ENCODE peak calls at places on chromosomes 2 and 18, in seven cellular contexts. B is activated CD4-positive, CD25-positive, alpha-beta regulatory T cell treated with anti-CD3 and anti-CD28 coated beads, Interleukin-2, amount 50 U/mL, for 16 hours; I is RWPE1; K is kidney tubule cell; F is mesendoderm; W is AG10803; O is transverse colon. P is an unnamed sample.

GRCh38 chr2:70688427-70688826 is 79.6 kb downstream of the ADD2 start:
- DNase-seq in B (no peak), I (no peak), W (no peak), F (no peak), K (no peak), O (no peak), P (no peak)

GRCh38 chr2:150610670-150611279 is 123.3 kb upstream of the RND3 start:
- DNase-seq in I (peak; percentile 70), B (no peak), F (peak; percentile 70), O (peak; percentile 16), W (peak; percentile 66), K (peak; percentile 71), P (no peak)

GRCh38 chr2:235194351-235194750 is 242.5 kb downstream of the SH3BP4 start:
- DNase-seq in W (no peak), F (no peak), O (no peak), I (no peak), K (peak; percentile 20), B (no peak), P (no peak)

GRCh38 chr2:155256803-155257202 is 558.3 kb downstream of the KCNJ3 start:
- DNase-seq in W (no peak), B (no peak), F (peak; percentile 86), K (no peak), I (no peak), O (no peak), P (no peak)

GRCh38 chr2:19488009-19488691 is 129.7 kb upstream of the OSR1 start:
- DNase-seq in K (peak; percentile 89), F (peak; percentile 69), O (no peak), W (peak; percentile 70), I (peak; percentile 82), B (no peak), P (peak; percentile 26)

GRCh38 chr2:199603748-199604291 is 146.1 kb upstream of the SATB2 start:
- DNase-seq in I (no peak), B (no peak), K (no peak), O (no peak), F (peak; percentile 41), W (no peak), P (no peak)

GRCh38 chr18:72086421-72086820 is 457.7 kb downstream of the CBLN2 start:
- DNase-seq in B (no peak), W (no peak), F (peak; percentile 60), K (peak; percentile 52), I (peak; percentile 0), O (no peak), P (no peak)

GRCh38 chr2:17541514-17541950 is 1.0 kb downstream of the VSNL1 start:
- DNase-seq in I (no peak), O (no peak), W (no peak), K (no peak), F (no peak), B (no peak), P (no peak)

GRCh38 chr2:29117636-29118303 is 2.6 kb downstream of the CLIP4 start:
- DNase-seq in W (peak; percentile 64), B (no peak), F (no peak), O (no peak), K (peak; percentile 91), I (peak; percentile 79), P (peak; percentile 75)

P was measured in H54.